ENCODE peak calls at places on chromosomes 2 and 18, in seven cellular contexts. A, P, R, M, Z, Q and S are unnamed samples.

GRCh38 chr2:17373041-17373440 is 145.2 kb downstream of the RAD51AP2 start:
- DNase-seq in A (no peak), P (peak), R (no peak), M (no peak), Z (no peak), Q (no peak), S (no peak)

GRCh38 chr18:76519156-76519549 is 24.1 kb upstream of the ZNF516 start:
- DNase-seq in A (no peak), P (no peak), R (no peak), M (no peak), Z (no peak), Q (no peak), S (no peak)

GRCh38 chr2:239964399-239965185 is 60.5 kb downstream of the NDUFA10 start:
- DNase-seq in A (no peak), P (no peak), R (no peak), M (no peak), Z (no peak), Q (no peak), S (no peak)

GRCh38 chr2:224520064-224520463 is 65.1 kb downstream of the CUL3 start:
- DNase-seq in A (no peak), P (peak), R (no peak), M (peak), Z (no peak), Q (no peak), S (peak)

GRCh38 chr2:64605991-64606494 is 47.7 kb downstream of the SERTAD2 start:
- DNase-seq in A (no peak), P (no peak), R (no peak), M (no peak), Z (no peak), Q (no peak), S (no peak)

GRCh38 chr2:200042102-200042735 is 86.8 kb downstream of the MAIP1 start:
- DNase-seq in A (no peak), P (peak), R (no peak), M (no peak), Z (no peak), Q (peak), S (no peak)

GRCh38 chr2:158889135-158889853 is 79.1 kb upstream of the TANC1 start:
- DNase-seq in A (no peak), P (no peak), R (no peak), M (no peak), Z (no peak), Q (no peak), S (no peak)

GRCh38 chr2:47904903-47905453 is 1.3 kb downstream of the FBXO11 start:
- DNase-seq in A (peak), P (no peak), R (no peak), M (no peak), Z (peak), Q (no peak), S (no peak)

GRCh38 chr2:25339791-25340339 is 1.9 kb downstream of the DNMT3A start:
- DNase-seq in A (peak), P (no peak), R (peak), M (no peak), Z (peak), Q (no peak), S (no peak)

GRCh38 chr18:8991131-8991530 is 111.4 kb upstream of the NDUFV2 start:
- DNase-seq in A (no peak), P (no peak), R (no peak), M (no peak), Z (no peak), Q (no peak), S (peak)

GRCh38 chr2:162318280-162319222 is at the start of gene IFIH1:
- DNase-seq in A (peak), P (peak), R (peak), M (peak), Z (peak), Q (peak), S (peak)

GRCh38 chr2:75174519-75174918 is 24.8 kb downstream of the TACR1 start:
- DNase-seq in A (no peak), P (no peak), R (no peak), M (no peak), Z (no peak), Q (no peak), S (no peak)